ENCODE peak calls at places on chromosomes 13 and 19, in six cellular contexts. V, S, T, F, Z and P are unnamed samples.

GRCh38 chr19:54805665-54806515 is 2.5 kb downstream of the KIR2DL4 start:
- DNase-seq in V (no peak), S (no peak), T (no peak), F (no peak), Z (no peak), P (no peak)

GRCh38 chr13:34334984-34335661 is 517.2 kb downstream of the RFC3 start:
- DNase-seq in V (no peak), S (peak; percentile 20), T (no peak), F (no peak), Z (no peak), P (no peak)

GRCh38 chr19:1173160-1173844 is 766 bp downstream of the SBNO2 start:
- DNase-seq in V (no peak), S (no peak), T (peak; percentile 78), F (no peak), Z (peak; percentile 79), P (no peak)

GRCh38 chr19:38245826-38246498 is 10.2 kb downstream of the PPP1R14A start:
- DNase-seq in V (no peak), S (no peak), T (no peak), F (no peak), Z (no peak), P (peak; percentile 87)

GRCh38 chr19:13150919-13151604 is 851 bp downstream of the IER2 start:
- DNase-seq in V (no peak), S (peak; percentile 28), T (no peak), F (peak; percentile 43), Z (peak; percentile 83), P (no peak)

GRCh38 chr19:10418281-10419199 is 1.8 kb upstream of the PDE4A start:
- DNase-seq in V (peak; percentile 57), S (no peak), T (peak; percentile 72), F (no peak), Z (no peak), P (no peak)

GRCh38 chr13:90918551-90918950 is 428.9 kb upstream of the MIR17HG start:
- DNase-seq in V (no peak), S (no peak), T (no peak), F (no peak), Z (no peak), P (no peak)

GRCh38 chr13:73754727-73755292 is 379.4 kb downstream of the KLF12 start:
- DNase-seq in V (peak; percentile 81), S (peak; percentile 35), T (no peak), F (peak; percentile 40), Z (no peak), P (no peak)

GRCh38 chr13:75713852-75714251 is 77.7 kb downstream of the LMO7 start:
- DNase-seq in V (no peak), S (no peak), T (no peak), F (no peak), Z (no peak), P (no peak)

DNA sequence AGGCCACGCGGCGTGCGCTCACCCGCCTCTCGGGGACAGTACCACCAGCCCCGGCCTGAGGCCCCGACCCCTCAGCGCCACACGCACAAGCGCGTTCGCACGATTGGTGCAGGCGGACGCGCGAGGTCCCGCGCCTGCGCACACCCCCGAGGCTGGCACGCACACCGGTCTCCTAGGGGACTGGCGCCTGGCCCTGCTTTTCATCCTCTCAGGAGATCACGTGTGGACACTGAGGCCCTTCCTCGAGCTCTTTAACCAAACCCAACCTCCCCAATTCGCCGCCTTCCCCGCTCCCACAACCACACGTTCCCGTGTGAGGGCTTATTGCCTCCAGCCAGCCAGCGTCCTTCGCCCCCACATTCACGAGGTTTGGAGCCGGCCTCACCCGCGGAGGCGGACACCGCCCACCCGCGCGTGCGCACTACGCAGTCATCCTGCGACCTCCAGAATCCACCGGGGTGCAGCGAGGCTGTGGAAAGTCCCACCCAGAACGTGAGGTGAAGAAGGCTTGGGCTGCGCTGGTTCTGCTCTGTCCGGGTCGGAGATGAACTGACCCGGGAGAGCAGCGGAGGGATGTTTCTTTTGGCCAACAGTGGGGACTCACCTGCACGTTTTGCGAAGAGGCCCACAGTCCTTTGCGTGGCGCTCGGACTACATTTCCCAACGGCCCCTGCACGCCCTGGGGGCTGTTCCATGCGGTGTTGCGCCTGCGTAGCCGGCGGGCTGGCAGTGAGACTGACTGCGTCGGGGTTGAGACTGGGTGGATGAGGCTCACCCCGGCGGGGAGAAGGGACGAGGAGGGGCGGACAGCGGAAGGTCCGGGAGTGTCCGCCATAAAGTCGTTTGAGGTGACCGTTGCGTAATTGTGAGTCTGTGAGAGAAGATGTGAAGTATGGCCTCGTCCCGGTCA is 539 bp upstream of the ZNF667 start:
- DNase-seq in V (peak; percentile 87), S (peak; percentile 92), T (peak; percentile 93), F (peak; percentile 77), Z (peak; percentile 91), P (peak; percentile 91)
- H3K4me3 ChIP-seq in V (peak overlapping the region; percentile 83), S (peak overlapping the region; percentile 46), T (peak overlapping the region; percentile 86), F (peak overlapping the region; percentile 38), Z (peak overlapping the region; percentile 72), P (peak overlapping the region; percentile 80)

GRCh38 chr19:36973844-36974195 is 57.7 kb downstream of the ZNF568 start:
- DNase-seq in V (no peak), S (no peak), T (no peak), F (no peak), Z (no peak), P (no peak)

GRCh38 chr19:36973021-36973843 is 57.1 kb downstream of the ZNF568 start:
- DNase-seq in V (peak; percentile 95), S (peak; percentile 80), T (peak; percentile 57), F (peak; percentile 54), Z (peak; percentile 78), P (peak; percentile 88)

GRCh38 chr19:36972594-36972993 is 56.5 kb downstream of the ZNF568 start:
- DNase-seq in V (peak; percentile 56), S (no peak), T (no peak), F (no peak), Z (no peak), P (no peak)
- H3K4me3 ChIP-seq in V (peak overlapping the region; percentile 99), S (peak overlapping the region; percentile 55), T (no peak overlapping the region), F (peak overlapping the region; percentile 32), Z (peak overlapping the region; percentile 68), P (peak overlapping the region; percentile 76)

DNA sequence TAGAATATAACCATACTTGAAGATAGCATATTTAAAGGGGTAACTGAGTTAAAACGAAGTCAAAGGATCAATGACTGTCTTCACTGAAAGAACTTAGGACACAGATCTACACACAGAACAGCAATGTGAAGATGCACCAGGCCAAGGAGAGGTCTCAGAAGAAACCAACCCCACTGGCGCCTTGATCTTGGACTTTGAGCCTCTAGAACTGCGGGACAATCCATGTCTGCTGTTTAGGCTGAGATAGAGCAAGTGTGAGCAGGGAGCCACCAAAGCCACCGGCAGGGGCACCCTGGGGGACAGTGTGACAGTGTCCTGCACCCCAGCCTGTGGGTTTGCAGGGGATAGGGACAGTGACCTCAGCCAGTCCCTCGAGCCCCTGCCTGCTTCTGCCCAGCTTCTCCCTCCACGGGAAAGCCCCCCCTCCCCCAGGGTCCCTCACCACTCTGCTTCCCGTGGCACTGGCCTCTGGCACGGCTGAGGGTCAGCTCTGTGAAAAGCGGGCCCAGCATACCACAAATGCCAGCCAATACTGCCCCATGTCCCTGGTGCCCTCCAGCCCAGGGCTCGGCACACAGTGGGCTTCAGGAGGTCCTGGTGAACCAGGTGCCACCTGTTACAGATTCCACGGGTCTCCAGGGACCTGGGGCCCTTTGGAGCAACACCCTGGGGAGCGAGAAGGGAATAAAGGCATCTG is 40.8 kb downstream of the KLF2 start:
- DNase-seq in V (no peak), S (no peak), T (no peak), F (no peak), Z (no peak), P (no peak)
- H3K4me3 ChIP-seq in V (no peak overlapping the region), S (no peak overlapping the region), T (no peak overlapping the region), F (no peak overlapping the region), Z (no peak overlapping the region), P (no peak overlapping the region)

GRCh38 chr19:16041571-16042386 is 34.5 kb upstream of the TPM4 start:
- DNase-seq in V (peak; percentile 90), S (peak; percentile 79), T (peak; percentile 97), F (peak; percentile 76), Z (peak; percentile 91), P (no peak)
- H3K4me3 ChIP-seq in V (no peak overlapping the region), S (no peak overlapping the region), T (no peak overlapping the region), F (no peak overlapping the region), Z (peak overlapping the region; percentile 20), P (peak overlapping the region; percentile 49)

DNA sequence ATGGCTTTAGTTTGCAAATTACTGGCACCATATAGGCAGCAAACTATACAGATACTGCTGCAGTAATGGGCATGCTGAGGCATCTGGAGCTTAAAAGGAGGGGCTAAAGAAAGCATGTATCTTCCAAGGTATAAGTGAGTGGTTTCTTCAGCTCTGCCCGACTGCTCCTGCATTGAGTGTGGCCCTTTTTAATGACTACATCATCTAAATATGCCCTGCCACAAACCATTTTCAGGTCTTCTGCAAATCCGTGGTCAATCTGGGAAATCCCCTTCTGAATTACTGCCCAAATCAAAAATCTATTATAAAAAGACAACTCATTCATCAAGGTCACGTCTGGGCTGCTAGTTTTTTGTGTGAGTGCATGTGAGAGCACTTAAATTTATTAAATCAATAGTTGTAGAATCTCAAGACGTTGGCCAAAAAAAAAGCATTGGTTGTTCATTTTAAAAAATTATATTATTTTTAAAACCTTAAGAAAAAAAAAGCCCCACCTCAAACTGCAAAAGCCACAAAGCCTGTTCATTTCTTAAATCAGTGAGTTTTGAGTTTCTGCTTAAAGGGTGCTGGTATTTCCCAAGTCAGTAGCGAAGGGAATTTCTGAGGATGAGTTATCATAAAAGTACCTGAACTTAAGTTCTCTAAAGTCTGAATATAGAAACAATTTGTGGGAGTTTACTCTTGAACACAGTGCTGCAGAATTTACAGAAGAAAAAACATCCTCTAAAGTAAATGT is 16.3 kb downstream of the LCP1 start:
- DNase-seq in V (no peak), S (no peak), T (no peak), F (no peak), Z (no peak), P (no peak)
- H3K4me3 ChIP-seq in V (no peak overlapping the region), S (no peak overlapping the region), T (no peak overlapping the region), F (no peak overlapping the region), Z (no peak overlapping the region), P (no peak overlapping the region)

GRCh38 chr19:41861098-41861768 is 1.2 kb downstream of the RPS19 start:
- DNase-seq in V (no peak), S (no peak), T (no peak), F (no peak), Z (no peak), P (no peak)

GRCh38 chr19:41863209-41863931 is 3.3 kb downstream of the RPS19 start:
- DNase-seq in V (no peak), S (no peak), T (no peak), F (no peak), Z (no peak), P (no peak)

GRCh38 chr19:41862445-41862986 is 2.5 kb downstream of the RPS19 start:
- DNase-seq in V (no peak), S (no peak), T (no peak), F (no peak), Z (no peak), P (no peak)

GRCh38 chr19:41860419-41861097 is 503 bp downstream of the RPS19 start:
- DNase-seq in V (no peak), S (no peak), T (peak; percentile 53), F (peak; percentile 33), Z (peak; percentile 81), P (no peak)

GRCh38 chr19:41861846-41862245 is 1.8 kb downstream of the RPS19 start:
- DNase-seq in V (no peak), S (no peak), T (no peak), F (no peak), Z (no peak), P (no peak)
- H3K4me3 ChIP-seq in V (peak overlapping the region; percentile 69), S (no peak overlapping the region), T (peak overlapping the region; percentile 98), F (no peak overlapping the region), Z (peak overlapping the region; percentile 99), P (peak overlapping the region; percentile 83)